ENCODE peak calls at places on chromosome 2, in four cellular contexts. One of them, this sample, is unnamed.

GRCh38 chr2:231666171-231667095 is 41.9 kb upstream of the PTMA start:
- DNase-seq in psoas muscle: peak; percentile 95
- DNase-seq in breast epithelium: peak; percentile 93
- DNase-seq in brain microvascular endothelial cell: peak; percentile 78
- DNase-seq in this sample: peak; percentile 86

GRCh38 chr2:158477202-158477601 is 20.4 kb downstream of the PKP4 start:
- DNase-seq in brain microvascular endothelial cell: no peak
- DNase-seq in psoas muscle: no peak
- DNase-seq in breast epithelium: no peak
- DNase-seq in this sample: no peak

GRCh38 chr2:174771631-174772491 is 7.6 kb upstream of the CHRNA1 start:
- DNase-seq in psoas muscle: peak; percentile 72
- DNase-seq in brain microvascular endothelial cell: peak; percentile 77
- DNase-seq in breast epithelium: no peak
- DNase-seq in this sample: no peak

GRCh38 chr2:25309402-25309801 is 32.3 kb downstream of the DNMT3A start:
- DNase-seq in psoas muscle: peak; percentile 58
- DNase-seq in breast epithelium: no peak
- DNase-seq in brain microvascular endothelial cell: peak; percentile 40
- DNase-seq in this sample: no peak

GRCh38 chr2:171923206-171923605 is 945 bp downstream of the HAT1 start:
- DNase-seq in brain microvascular endothelial cell: peak; percentile 55
- DNase-seq in psoas muscle: no peak
- DNase-seq in breast epithelium: no peak
- DNase-seq in this sample: no peak

GRCh38 chr2:218273908-218274249 is 3.6 kb downstream of the PNKD start:
- DNase-seq in psoas muscle: no peak
- DNase-seq in breast epithelium: no peak
- DNase-seq in brain microvascular endothelial cell: no peak
- DNase-seq in this sample: no peak

GRCh38 chr2:81060971-81061370 is 756.4 kb upstream of the LRRTM1 start:
- DNase-seq in breast epithelium: no peak
- DNase-seq in brain microvascular endothelial cell: no peak
- DNase-seq in psoas muscle: no peak
- DNase-seq in this sample: no peak

GRCh38 chr2:172372436-172372835 is 55.0 kb upstream of the ITGA6 start:
- DNase-seq in brain microvascular endothelial cell: no peak
- DNase-seq in breast epithelium: no peak
- DNase-seq in psoas muscle: no peak
- DNase-seq in this sample: no peak

GRCh38 chr2:217939629-217940245 is 63.1 kb downstream of the TNS1 start:
- DNase-seq in breast epithelium: no peak
- DNase-seq in brain microvascular endothelial cell: no peak
- DNase-seq in psoas muscle: peak; percentile 12
- DNase-seq in this sample: no peak

GRCh38 chr2:94956797-94957391 is 68.6 kb upstream of the MAL start:
- DNase-seq in breast epithelium: no peak
- DNase-seq in brain microvascular endothelial cell: peak; percentile 38
- DNase-seq in psoas muscle: no peak
- DNase-seq in this sample: no peak

GRCh38 chr2:15864176-15864769 is 76.1 kb upstream of the MYCN start:
- DNase-seq in psoas muscle: no peak
- DNase-seq in brain microvascular endothelial cell: no peak
- DNase-seq in breast epithelium: no peak
- DNase-seq in this sample: no peak

GRCh38 chr2:9108210-9108967 is 98.2 kb upstream of the ASAP2 start:
- DNase-seq in breast epithelium: no peak
- DNase-seq in psoas muscle: no peak
- DNase-seq in brain microvascular endothelial cell: no peak
- DNase-seq in this sample: peak; percentile 23

GRCh38 chr2:48448274-48449061 is 81.5 kb upstream of the STON1 start:
- DNase-seq in psoas muscle: no peak
- DNase-seq in breast epithelium: no peak
- DNase-seq in brain microvascular endothelial cell: peak; percentile 57
- DNase-seq in this sample: no peak

GRCh38 chr2:100852447-100852846 is 32.5 kb downstream of the NPAS2 start:
- DNase-seq in psoas muscle: no peak
- DNase-seq in brain microvascular endothelial cell: no peak
- DNase-seq in breast epithelium: no peak
- DNase-seq in this sample: no peak

GRCh38 chr2:100855084-100855483 is 35.1 kb downstream of the NPAS2 start:
- DNase-seq in brain microvascular endothelial cell: no peak
- DNase-seq in breast epithelium: no peak
- DNase-seq in psoas muscle: no peak
- DNase-seq in this sample: no peak

GRCh38 chr2:100856732-100857131 is 36.8 kb downstream of the NPAS2 start:
- DNase-seq in breast epithelium: no peak
- DNase-seq in brain microvascular endothelial cell: no peak
- DNase-seq in psoas muscle: no peak
- DNase-seq in this sample: no peak

GRCh38 chr2:100853909-100854810 is 34.2 kb downstream of the NPAS2 start:
- DNase-seq in psoas muscle: no peak
- DNase-seq in breast epithelium: no peak
- DNase-seq in brain microvascular endothelial cell: no peak
- DNase-seq in this sample: no peak

DNA sequence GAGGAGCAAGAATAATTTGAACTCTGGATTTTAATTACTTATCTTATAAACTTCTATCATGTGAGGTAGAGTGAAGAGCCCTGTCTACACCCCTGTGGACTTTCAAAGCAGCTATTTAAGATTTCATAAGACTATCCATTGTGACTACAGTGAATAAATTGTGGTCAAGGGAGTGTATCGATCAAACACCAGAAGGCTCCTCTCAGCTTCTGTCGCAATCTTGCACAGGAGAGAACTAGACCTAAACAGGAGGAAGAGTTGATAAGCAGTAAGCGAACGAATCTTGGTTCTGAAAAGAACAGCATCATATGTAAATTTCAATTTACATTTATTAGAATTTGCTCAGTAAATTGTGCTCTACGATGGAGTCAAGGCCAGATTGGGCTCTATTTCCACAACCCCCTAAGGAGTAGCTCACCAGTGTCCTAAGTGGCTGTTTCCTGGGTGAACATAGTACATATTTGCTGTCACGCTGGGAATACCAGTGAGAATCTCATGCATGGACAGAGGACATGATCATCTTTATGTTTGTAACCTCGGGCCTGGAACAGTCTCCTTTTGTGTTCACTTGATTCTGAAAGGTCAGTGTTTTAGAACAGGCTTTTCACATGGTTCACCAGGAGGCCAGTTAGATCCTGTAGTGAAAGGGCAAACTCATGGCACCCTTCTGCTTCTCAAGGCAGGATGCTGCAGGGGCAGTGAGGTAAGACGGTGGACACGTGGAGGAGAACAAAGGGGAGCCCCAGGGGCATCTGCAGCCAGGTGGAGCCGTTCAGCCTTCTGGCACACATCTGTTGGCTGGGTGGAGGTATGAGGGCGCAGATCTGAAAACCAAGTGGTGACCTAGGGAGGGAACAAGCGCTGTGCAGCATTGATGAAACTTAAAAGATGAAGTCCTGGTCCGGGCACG is 33.3 kb downstream of the NPAS2 start:
- DNase-seq in breast epithelium: no peak
- DNase-seq in brain microvascular endothelial cell: no peak
- DNase-seq in psoas muscle: no peak
- DNase-seq in this sample: no peak
- TF ChIP-seq CTCF in breast epithelium: no peak
- TF ChIP-seq CTCF in brain microvascular endothelial cell: no peak
- TF ChIP-seq CTCF in psoas muscle: no peak
- TF ChIP-seq CTCF in this sample: no peak

DNA sequence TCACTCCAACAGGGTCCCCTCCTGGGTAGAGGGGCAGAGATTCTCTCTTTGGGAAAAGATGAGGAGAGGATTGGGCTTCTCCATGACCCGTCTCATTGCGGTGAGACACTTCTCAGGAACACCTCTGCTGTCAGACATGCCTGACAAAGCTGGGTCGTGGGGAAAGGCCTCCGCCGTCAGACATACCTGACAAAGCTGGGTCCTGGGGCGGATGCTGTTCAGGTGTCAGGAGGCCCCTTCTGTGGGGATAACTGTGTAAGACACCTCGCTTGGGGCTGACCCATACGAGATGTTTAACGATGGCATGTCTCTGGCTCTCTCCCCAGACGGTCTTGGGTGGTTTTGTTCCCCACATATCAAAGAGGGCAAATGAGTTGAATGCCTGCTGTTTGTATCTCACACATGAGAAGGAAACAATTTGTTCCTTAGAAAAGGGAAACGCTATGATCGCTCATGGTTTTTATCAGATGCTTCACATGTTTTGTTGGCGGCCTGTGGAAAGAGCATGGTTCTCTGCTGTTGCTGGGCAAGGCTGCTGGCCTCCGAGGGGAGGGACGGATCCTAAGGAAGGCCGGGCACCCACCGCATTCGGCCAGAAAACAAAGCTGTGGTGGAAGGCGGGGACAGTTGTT is 40.8 kb upstream of the PXDN start:
- DNase-seq in breast epithelium: no peak
- DNase-seq in brain microvascular endothelial cell: no peak
- DNase-seq in psoas muscle: no peak
- DNase-seq in this sample: no peak
- H3K27me3 ChIP-seq in breast epithelium: no peaks in the 10 kb centered on the region
- H3K27me3 ChIP-seq in brain microvascular endothelial cell: no peaks in the 10 kb centered on the region
- H3K27me3 ChIP-seq in psoas muscle: no peaks in the 10 kb centered on the region
- H3K27me3 ChIP-seq in this sample: peaks cover 15% of the 10 kb centered on the region

DNA sequence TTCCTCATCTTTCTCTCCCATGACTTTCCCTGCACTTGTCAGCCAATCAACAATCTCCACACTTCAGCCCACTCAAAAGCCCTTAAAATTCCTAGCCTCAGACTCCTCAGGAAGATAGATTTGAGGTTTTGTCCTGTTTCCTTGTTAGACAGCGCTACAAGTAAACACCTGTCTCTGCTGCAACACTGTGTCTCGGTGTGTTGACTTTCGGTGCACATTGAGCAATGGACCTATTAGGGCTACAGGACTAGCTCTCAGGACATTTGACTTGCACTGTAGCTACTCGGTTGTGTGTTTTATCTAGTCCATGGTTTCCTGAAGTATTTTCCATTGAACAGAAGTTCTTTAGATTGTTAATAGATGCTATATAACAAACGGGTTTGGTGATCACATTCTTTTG is 140.9 kb upstream of the XPO1 start:
- DNase-seq in breast epithelium: no peak
- DNase-seq in psoas muscle: no peak
- DNase-seq in brain microvascular endothelial cell: no peak
- DNase-seq in this sample: no peak
- H3K4me3 ChIP-seq in breast epithelium: no peak overlapping the region
- H3K4me3 ChIP-seq in psoas muscle: no peak overlapping the region
- H3K4me3 ChIP-seq in brain microvascular endothelial cell: no peak overlapping the region
- H3K4me3 ChIP-seq in this sample: no peak overlapping the region

GRCh38 chr2:30530346-30530745 is 83.3 kb downstream of the LCLAT1 start:
- DNase-seq in psoas muscle: no peak
- DNase-seq in breast epithelium: no peak
- DNase-seq in brain microvascular endothelial cell: no peak
- DNase-seq in this sample: no peak
- TF ChIP-seq CTCF in psoas muscle: no peak
- TF ChIP-seq CTCF in breast epithelium: no peak
- TF ChIP-seq CTCF in brain microvascular endothelial cell: no peak
- TF ChIP-seq CTCF in this sample: no peak

DNA sequence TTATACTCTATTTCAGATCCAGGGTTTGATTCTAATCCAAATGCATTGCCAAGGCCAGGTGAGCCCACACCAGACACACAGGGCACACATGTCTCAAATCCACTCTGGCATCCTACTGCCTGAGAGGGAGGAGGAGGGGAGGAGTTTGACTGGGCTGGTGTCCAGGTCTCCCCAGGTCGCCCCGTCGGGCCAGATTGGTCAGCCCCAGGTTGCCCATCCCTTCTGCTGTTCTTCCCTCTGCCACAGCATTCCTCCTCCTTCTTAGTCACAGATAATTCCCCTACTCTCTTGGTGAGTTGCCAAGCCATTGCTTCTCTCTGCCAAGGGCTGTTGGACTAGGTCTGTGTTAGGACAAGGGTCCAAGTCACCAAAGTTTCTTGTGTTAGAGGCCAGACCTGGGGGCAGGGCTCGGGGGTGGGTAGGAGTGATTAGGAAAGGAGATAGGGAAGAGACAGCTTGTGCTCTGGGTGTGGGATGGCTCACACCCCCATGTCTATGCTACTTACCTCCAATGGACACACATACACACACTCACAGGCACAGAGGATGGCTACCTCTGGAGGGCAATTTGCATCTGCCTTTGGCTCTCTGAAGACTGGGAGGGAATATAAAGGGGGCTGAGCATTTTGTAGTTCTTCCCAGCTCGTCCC is 2.5 kb upstream of the EGR4 start:
- DNase-seq in psoas muscle: no peak
- DNase-seq in brain microvascular endothelial cell: no peak
- DNase-seq in breast epithelium: no peak
- DNase-seq in this sample: no peak
- H3K27me3 ChIP-seq in psoas muscle: peaks cover 9% of the 10 kb centered on the region
- H3K27me3 ChIP-seq in brain microvascular endothelial cell: peaks cover 50% of the 10 kb centered on the region
- H3K27me3 ChIP-seq in breast epithelium: peaks cover 12% of the 10 kb centered on the region
- H3K27me3 ChIP-seq in this sample: peaks cover 54% of the 10 kb centered on the region

DNA sequence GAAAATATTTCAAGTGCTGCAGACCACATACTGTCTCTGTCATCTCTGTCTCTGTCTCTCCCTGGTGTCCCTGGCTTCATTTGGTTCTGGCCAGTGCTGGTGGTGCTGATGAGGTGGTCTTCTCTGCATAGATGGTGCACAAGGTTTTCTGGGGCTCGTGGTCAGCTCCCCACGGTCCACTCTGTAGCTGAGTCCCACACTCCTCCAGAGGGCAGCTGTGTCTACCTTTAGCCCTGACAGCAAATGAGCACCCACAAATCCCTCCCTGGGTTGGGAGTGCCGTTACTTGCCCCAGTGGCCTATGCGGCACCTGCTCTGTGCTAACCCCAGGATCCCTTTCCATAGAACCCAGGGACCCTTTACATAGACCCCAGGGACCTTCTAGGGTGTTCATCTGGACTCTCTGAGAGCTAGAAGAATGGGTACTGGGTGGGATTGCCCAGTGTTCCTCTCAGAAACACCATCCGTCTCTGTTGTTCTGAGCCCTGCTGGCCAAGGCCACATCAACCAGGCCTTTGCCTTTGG is 129.3 kb downstream of the CAPN13 start:
- DNase-seq in psoas muscle: no peak
- DNase-seq in breast epithelium: no peak
- DNase-seq in brain microvascular endothelial cell: no peak
- DNase-seq in this sample: no peak
- H3K4me3 ChIP-seq in psoas muscle: no peak overlapping the region
- H3K4me3 ChIP-seq in breast epithelium: no peak overlapping the region
- H3K4me3 ChIP-seq in brain microvascular endothelial cell: no peak overlapping the region
- H3K4me3 ChIP-seq in this sample: no peak overlapping the region

DNA sequence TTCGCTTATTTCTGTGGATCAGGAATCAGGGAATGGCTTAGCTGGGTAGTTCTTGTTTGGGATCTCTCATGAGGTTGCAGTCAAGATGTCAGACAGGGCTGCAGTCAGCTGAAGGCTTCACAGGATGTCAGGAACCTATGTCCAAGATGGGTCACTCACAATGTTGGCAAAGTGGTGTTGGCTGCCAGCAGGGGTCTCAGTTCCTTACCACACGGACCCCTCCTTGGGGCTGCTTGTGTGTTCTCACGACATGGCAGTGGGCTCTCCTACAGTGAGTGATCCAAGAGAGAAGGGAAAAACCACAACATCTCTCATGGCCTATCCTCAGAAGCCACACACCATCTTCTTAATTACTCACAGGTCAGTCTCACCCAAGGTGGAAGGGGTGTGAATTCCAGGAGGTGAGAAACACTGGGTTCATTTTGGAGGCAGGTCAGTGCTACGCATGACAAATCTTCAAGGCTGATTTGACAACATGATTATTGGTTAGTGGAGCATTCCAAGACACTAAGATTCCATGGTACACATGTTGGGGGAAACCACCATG is 1.3 kb upstream of the ANTXR1 start:
- DNase-seq in psoas muscle: no peak
- DNase-seq in breast epithelium: no peak
- DNase-seq in brain microvascular endothelial cell: no peak
- DNase-seq in this sample: no peak
- TF ChIP-seq CTCF in psoas muscle: no peak
- TF ChIP-seq CTCF in breast epithelium: no peak
- TF ChIP-seq CTCF in brain microvascular endothelial cell: peak; percentile 25
- TF ChIP-seq CTCF in this sample: no peak

This sample was measured in kidney epithelial cell.